ENCODE peak calls at places on chromosomes 12 and 14, in five cellular contexts. Y is testis, E is Peyer's patch, Q is neural progenitor cell, T is transverse colon. O is an unnamed sample. For H3K4me1, the result is how much of the 10 kb centered on the place peaks cover.

GRCh38 chr12:123267991-123268843 is 3.4 kb downstream of the CDK2AP1 start:
- DNase-seq in Y (no peak), E (peak), Q (no peak), T (peak), O (peak)

GRCh38 chr14:76245097-76245496 is 93.4 kb downstream of the GPATCH2L start:
- DNase-seq in Y (no peak), E (no peak), Q (no peak), T (no peak), O (no peak)

GRCh38 chr12:63991036-63991547 is 146.6 kb downstream of the SRGAP1 start:
- DNase-seq in Y (no peak), E (no peak), Q (no peak), T (no peak), O (no peak)

GRCh38 chr12:46556820-46557524 is 184.4 kb upstream of the SLC38A2 start:
- DNase-seq in Y (no peak), E (no peak), Q (no peak), T (no peak), O (no peak)

GRCh38 chr12:130830246-130830551 is 8.9 kb downstream of the STX2 start:
- DNase-seq in Y (no peak), E (no peak), Q (peak), T (no peak), O (no peak)

GRCh38 chr12:100348657-100349454 is 8.0 kb upstream of the SLC17A8 start:
- DNase-seq in Y (no peak), E (no peak), Q (peak), T (no peak), O (no peak)

GRCh38 chr12:124633269-124633953 is 66.0 kb upstream of the NCOR2 start:
- DNase-seq in Y (no peak), E (no peak), Q (no peak), T (peak), O (no peak)

GRCh38 chr12:116598341-116599284 is 39.4 kb downstream of the MAP1LC3B2 start:
- DNase-seq in Y (no peak), E (no peak), Q (no peak), T (no peak), O (no peak)

GRCh38 chr12:69405466-69405865 is 45.9 kb downstream of the YEATS4 start:
- DNase-seq in Y (no peak), E (no peak), Q (no peak), T (no peak), O (peak)

GRCh38 chr12:109757671-109758265 is 44.1 kb downstream of the FAM222A start:
- DNase-seq in Y (no peak), E (peak), Q (no peak), T (no peak), O (peak)

GRCh38 chr12:54019111-54019811 is 9.0 kb upstream of the HOXC6 start:
- DNase-seq in Y (no peak), E (no peak), Q (peak), T (no peak), O (no peak)
- H3K4me3 ChIP-seq in Y (peak), E (peak), Q (no peak), T (no peak), O (peak)

GRCh38 chr12:43957732-43958131 is 121.9 kb downstream of the TMEM117 start:
- DNase-seq in Y (peak), E (no peak), Q (peak), T (no peak), O (peak)
- TF ChIP-seq CTCF in Y (peak), E (peak), Q (peak), T (no peak), O (peak)

GRCh38 chr12:14564336-14564959 is 3.2 kb downstream of the PLBD1 start:
- DNase-seq in Y (no peak), E (no peak), Q (no peak), T (no peak), O (no peak)

GRCh38 chr12:14560904-14561574 is 6.6 kb downstream of the PLBD1 start:
- DNase-seq in Y (no peak), E (peak), Q (no peak), T (no peak), O (no peak)

GRCh38 chr12:14558377-14559051 is 9.2 kb downstream of the PLBD1 start:
- DNase-seq in Y (no peak), E (no peak), Q (no peak), T (peak), O (no peak)

GRCh38 chr12:14563051-14563450 is 4.6 kb downstream of the PLBD1 start:
- DNase-seq in Y (no peak), E (no peak), Q (no peak), T (no peak), O (no peak)

GRCh38 chr12:14561677-14562076 is 6.0 kb downstream of the PLBD1 start:
- DNase-seq in Y (no peak), E (peak), Q (no peak), T (no peak), O (no peak)
- H3K4me1 ChIP-seq in Y (under half), E (under half), Q (under half), T (under half), O (under half)

DNA sequence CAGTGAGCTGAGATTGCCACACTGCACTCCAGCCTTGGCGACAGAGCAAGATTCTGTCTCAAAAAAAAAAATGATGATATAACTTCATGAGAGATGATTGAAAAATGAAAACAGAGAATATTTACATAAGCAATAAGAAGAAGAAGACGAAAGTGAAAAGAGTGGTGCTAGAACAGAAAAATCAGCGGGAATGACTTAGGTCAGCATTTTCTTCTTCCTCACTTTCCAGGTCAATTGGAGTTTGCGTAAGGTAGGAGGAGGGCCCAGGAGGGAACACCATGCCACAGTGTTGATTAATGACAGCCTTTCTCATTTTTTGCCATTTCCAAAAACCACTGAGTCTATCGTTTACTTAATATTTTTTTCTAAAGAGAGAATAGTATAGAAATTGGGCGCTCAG is 200.0 kb downstream of the SLC15A4 start:
- DNase-seq in Y (no peak), E (no peak), Q (no peak), T (no peak), O (no peak)
- H3K4me3 ChIP-seq in Y (no peak), E (no peak), Q (no peak), T (no peak), O (no peak)

DNA sequence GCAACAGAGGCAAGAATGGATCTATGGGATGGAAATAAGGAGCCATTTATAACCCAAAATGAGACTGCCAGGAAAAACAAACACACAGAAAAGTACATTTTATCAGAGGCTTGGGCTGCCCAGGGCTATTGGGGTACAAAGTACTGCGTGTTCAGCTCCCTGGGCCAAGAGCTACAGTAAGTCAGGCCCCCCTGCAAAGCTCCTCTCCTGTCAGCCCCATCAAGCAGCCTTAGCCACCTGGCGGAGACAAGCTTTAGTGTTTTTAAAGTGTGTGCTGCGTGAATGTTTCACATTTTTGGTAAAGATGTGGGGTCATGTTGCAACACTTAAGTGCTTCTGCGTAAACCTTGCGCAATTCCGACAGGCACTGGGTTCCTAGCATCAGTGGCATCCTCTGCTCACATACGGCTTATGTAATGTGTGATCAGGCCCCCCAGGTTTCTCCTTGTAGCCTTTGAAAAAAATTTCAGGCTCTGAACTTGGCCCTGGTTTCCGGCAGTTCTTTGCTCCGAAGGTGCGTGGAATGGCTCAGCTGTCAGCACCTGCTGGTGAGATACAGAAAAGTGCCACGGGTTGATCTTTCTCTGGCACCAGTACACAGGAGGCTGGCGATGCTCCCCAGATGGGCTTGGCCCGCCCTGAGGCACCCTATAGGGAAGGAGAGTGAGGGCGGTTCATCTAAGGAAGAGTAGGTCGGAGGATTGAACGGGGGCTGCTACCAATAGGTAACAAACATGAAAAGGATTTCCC is 198.7 kb upstream of the EEA1 start:
- DNase-seq in Y (peak), E (peak), Q (peak), T (peak), O (peak)
- TF ChIP-seq CTCF in Y (peak), E (peak), Q (no peak), T (peak), O (no peak)

DNA sequence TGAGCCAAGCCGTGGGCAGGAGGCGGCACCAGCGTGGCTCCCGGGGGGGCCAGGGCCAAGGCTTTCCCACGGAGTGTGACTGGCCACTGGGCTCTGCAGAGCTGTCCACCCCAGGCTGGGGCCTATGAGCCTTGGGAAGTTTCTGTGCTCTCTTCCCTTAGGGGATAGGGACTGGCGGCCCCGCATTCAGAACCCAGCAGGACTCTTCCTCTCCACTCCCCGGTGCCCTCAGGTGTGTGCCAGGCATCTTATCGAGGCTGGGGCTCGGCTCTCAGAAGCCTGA is 17.8 kb upstream of the EIF2B2 start:
- DNase-seq in Y (no peak), E (peak), Q (no peak), T (no peak), O (no peak)
- H3K4me1 ChIP-seq in Y (under half), E (under half), Q (under half), T (under half), O (under half)

GRCh38 chr12:113466770-113467153 is 4.9 kb downstream of the LHX5 start:
- DNase-seq in Y (no peak), E (no peak), Q (no peak), T (no peak), O (no peak)

GRCh38 chr12:113463746-113464743 is 7.6 kb downstream of the LHX5 start:
- DNase-seq in Y (no peak), E (no peak), Q (peak), T (no peak), O (no peak)

GRCh38 chr12:113465808-113466769 is 5.6 kb downstream of the LHX5 start:
- DNase-seq in Y (no peak), E (no peak), Q (peak), T (no peak), O (no peak)

GRCh38 chr12:113462880-113463745 is 8.6 kb downstream of the LHX5 start:
- DNase-seq in Y (no peak), E (no peak), Q (peak), T (no peak), O (no peak)

GRCh38 chr12:113464852-113465719 is 6.6 kb downstream of the LHX5 start:
- DNase-seq in Y (no peak), E (no peak), Q (peak), T (no peak), O (no peak)
- H3K4me3 ChIP-seq in Y (no peak), E (peak), Q (peak), T (no peak), O (no peak)

DNA sequence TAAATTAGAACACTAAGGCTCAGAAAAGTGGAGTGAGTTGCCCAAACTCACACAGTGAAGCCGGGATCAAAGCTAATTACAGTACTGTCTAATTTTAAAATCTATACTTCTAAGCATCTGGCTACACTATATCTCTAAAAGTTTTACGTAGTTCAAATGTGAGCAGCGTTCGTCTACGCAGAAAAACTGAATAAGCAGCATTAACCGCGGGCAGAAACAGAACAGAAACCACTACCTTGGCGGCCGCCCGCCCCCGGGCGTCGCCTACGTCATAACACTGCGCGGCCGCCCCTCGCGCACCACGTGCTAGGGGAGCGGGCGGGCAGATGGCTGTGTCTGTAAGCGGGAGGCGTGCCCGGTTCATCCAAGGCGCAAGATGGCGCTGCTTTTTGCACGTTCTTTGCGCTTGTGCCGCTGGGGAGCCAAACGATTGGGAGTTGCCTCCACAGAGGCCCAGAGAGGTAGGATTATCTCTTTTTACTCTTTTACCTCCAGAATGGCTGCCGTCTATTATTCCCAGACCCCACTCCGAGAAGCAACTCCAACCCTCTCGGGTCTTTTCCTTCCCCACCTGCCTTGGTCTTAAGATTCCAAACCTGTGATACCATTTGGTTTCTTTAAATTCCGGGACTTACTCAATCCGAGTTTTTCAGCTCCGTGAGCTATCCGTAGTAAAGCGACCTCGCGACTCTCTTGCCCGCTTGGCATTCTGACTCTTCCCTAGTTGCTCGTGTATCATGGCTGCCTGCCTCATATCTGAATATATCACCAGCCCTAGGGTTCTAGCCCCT is at the start of gene SPRYD4:
- DNase-seq in Y (peak), E (peak), Q (peak), T (peak), O (peak)
- TF ChIP-seq CTCF in Y (peak), E (peak), Q (peak), T (no peak), O (peak)

O was measured in BE2C.